ENCODE peak calls at places on chromosomes 4 and X, in eight cellular contexts. L, H, Z, J, U, V, I and A are unnamed samples.

GRCh38 chrX:54786972-54787371 is 11.1 kb downstream of the ITIH6 start:
- DNase-seq in L (peak; percentile 10), H (peak; percentile 21), Z (no peak), J (no peak), U (no peak), V (no peak), I (no peak), A (no peak)

GRCh38 chrX:1453390-1453783 is 678 bp upstream of the ASMTL start:
- DNase-seq in L (no peak), H (peak; percentile 71), Z (no peak), J (no peak), U (peak; percentile 88), V (no peak), I (no peak), A (no peak)

GRCh38 chrX:17860179-17860780 is 818 bp downstream of the RAI2 start:
- DNase-seq in L (no peak), H (no peak), Z (no peak), J (no peak), U (no peak), V (no peak), I (no peak), A (no peak)

GRCh38 chrX:22159071-22159470 is 113.6 kb upstream of the CBLL2 start:
- DNase-seq in L (no peak), H (no peak), Z (no peak), J (no peak), U (no peak), V (no peak), I (no peak), A (no peak)

GRCh38 chr4:123556526-123556925 is 159.9 kb downstream of the SPRY1 start:
- DNase-seq in L (no peak), H (no peak), Z (no peak), J (no peak), U (no peak), V (no peak), I (no peak), A (no peak)

GRCh38 chrX:37846141-37846540 is 1.2 kb downstream of the DYNLT3 start:
- DNase-seq in L (no peak), H (no peak), Z (no peak), J (no peak), U (no peak), V (no peak), I (no peak), A (no peak)

GRCh38 chr4:137106287-137106686 is 426.0 kb downstream of the PCDH18 start:
- DNase-seq in L (no peak), H (no peak), Z (no peak), J (no peak), U (no peak), V (no peak), I (no peak), A (no peak)

GRCh38 chr4:24394041-24394440 is 190.3 kb downstream of the DHX15 start:
- DNase-seq in L (no peak), H (no peak), Z (no peak), J (no peak), U (no peak), V (no peak), I (no peak), A (peak; percentile 10)

GRCh38 chr4:8908206-8908893 is 36.7 kb upstream of the HMX1 start:
- DNase-seq in L (no peak), H (no peak), Z (peak; percentile 67), J (peak; percentile 10), U (peak; percentile 35), V (no peak), I (no peak), A (no peak)

GRCh38 chr4:156892695-156893211 is 78.8 kb downstream of the PDGFC start:
- DNase-seq in L (no peak), H (no peak), Z (no peak), J (no peak), U (no peak), V (no peak), I (no peak), A (no peak)

GRCh38 chr4:26062221-26062620 is 148.2 kb downstream of the SMIM20 start:
- DNase-seq in L (no peak), H (no peak), Z (no peak), J (no peak), U (no peak), V (no peak), I (no peak), A (no peak)

GRCh38 chr4:10456270-10457254 is 664 bp downstream of the ZNF518B start:
- DNase-seq in L (peak; percentile 69), H (peak; percentile 32), Z (peak; percentile 74), J (peak; percentile 46), U (peak; percentile 70), V (no peak), I (no peak), A (no peak)

GRCh38 chr4:86898562-86898961 is 6.3 kb upstream of the C4orf36 start:
- DNase-seq in L (no peak), H (no peak), Z (no peak), J (no peak), U (no peak), V (no peak), I (no peak), A (no peak)

GRCh38 chrX:153885208-153885787 is 675 bp downstream of the L1CAM start:
- DNase-seq in L (no peak), H (no peak), Z (no peak), J (no peak), U (peak; percentile 50), V (no peak), I (no peak), A (no peak)

GRCh38 chrX:264634-265455 is 16.3 kb upstream of the PLCXD1 start:
- DNase-seq in L (no peak), H (no peak), Z (no peak), J (no peak), U (peak; percentile 3), V (no peak), I (no peak), A (no peak)